ENCODE peak calls at places on chromosomes 5 and 9, in six cellular contexts. K, I, D, P, G and X are unnamed samples.
A peak's percentile ranks its signal among the peaks of the same experiment; 100 is the strongest.

GRCh38 chr9:12738296-12738695 is 36.5 kb upstream of the LURAP1L start:
- DNase-seq in K (no peak), I (no peak), D (no peak), P (no peak), G (no peak), X (no peak)

GRCh38 chr9:105842023-105842644 is 147.8 kb downstream of the TMEM38B start:
- DNase-seq in K (peak; percentile 67), I (peak; percentile 40), D (no peak), P (peak; percentile 14), G (no peak), X (peak; percentile 3)

GRCh38 chr5:852018-852417 is 1.2 kb upstream of the ZDHHC11 start:
- DNase-seq in K (no peak), I (no peak), D (no peak), P (no peak), G (no peak), X (no peak)

GRCh38 chr5:40685952-40686351 is 6.2 kb downstream of the PTGER4 start:
- DNase-seq in K (no peak), I (no peak), D (no peak), P (no peak), G (no peak), X (no peak)

GRCh38 chr9:78023003-78023741 is 8.4 kb downstream of the GNAQ start:
- DNase-seq in K (peak; percentile 91), I (no peak), D (no peak), P (no peak), G (no peak), X (no peak)

GRCh38 chr5:57085306-57086081 is 88.4 kb upstream of the GPBP1 start:
- DNase-seq in K (no peak), I (no peak), D (no peak), P (no peak), G (no peak), X (no peak)

GRCh38 chr9:15243086-15243485 is 63.9 kb downstream of the TTC39B start:
- DNase-seq in K (no peak), I (no peak), D (no peak), P (no peak), G (no peak), X (no peak)

GRCh38 chr5:14331377-14331776 is 188.2 kb downstream of the TRIO start:
- DNase-seq in K (peak; percentile 24), I (no peak), D (no peak), P (peak; percentile 66), G (no peak), X (no peak)

GRCh38 chr9:121447341-121447834 is 52.3 kb downstream of the GGTA1 start:
- DNase-seq in K (peak; percentile 80), I (no peak), D (no peak), P (no peak), G (no peak), X (no peak)

GRCh38 chr9:125436613-125437443 is 175.2 kb downstream of the GAPVD1 start:
- DNase-seq in K (no peak), I (no peak), D (no peak), P (no peak), G (peak; percentile 55), X (no peak)

GRCh38 chr9:99052849-99053715 is 51.8 kb upstream of the TGFBR1 start:
- DNase-seq in K (no peak), I (no peak), D (no peak), P (peak; percentile 30), G (no peak), X (no peak)

GRCh38 chr9:91758491-91758981 is 191.5 kb downstream of the ROR2 start:
- DNase-seq in K (peak; percentile 75), I (peak; percentile 70), D (peak; percentile 47), P (no peak), G (no peak), X (peak; percentile 37)

GRCh38 chr5:58998539-58998938 is 415.7 kb downstream of the RAB3C start:
- DNase-seq in K (no peak), I (no peak), D (no peak), P (no peak), G (no peak), X (no peak)

GRCh38 chr5:143219696-143220095 is 183.8 kb downstream of the NR3C1 start:
- DNase-seq in K (peak; percentile 26), I (no peak), D (no peak), P (no peak), G (no peak), X (no peak)

GRCh38 chr5:10989577-10990263 is 228.7 kb upstream of the DAP start:
- DNase-seq in K (no peak), I (no peak), D (peak; percentile 76), P (no peak), G (no peak), X (no peak)

GRCh38 chr9:92342825-92343488 is 17.2 kb downstream of the CENPP start:
- DNase-seq in K (peak; percentile 28), I (no peak), D (no peak), P (no peak), G (no peak), X (no peak)

GRCh38 chr9:112384690-112385089 is 4.8 kb downstream of the HSDL2 start:
- DNase-seq in K (no peak), I (no peak), D (no peak), P (no peak), G (no peak), X (no peak)

GRCh38 chr5:148970228-148970627 is 92.6 kb downstream of the SH3TC2 start:
- DNase-seq in K (no peak), I (no peak), D (peak; percentile 87), P (no peak), G (no peak), X (no peak)

GRCh38 chr9:36082928-36083327 is 46.2 kb downstream of the RECK start:
- DNase-seq in K (no peak), I (no peak), D (no peak), P (no peak), G (no peak), X (no peak)

GRCh38 chr9:92934321-92934720 is 13.0 kb upstream of the FGD3 start:
- DNase-seq in K (no peak), I (no peak), D (no peak), P (no peak), G (no peak), X (no peak)

GRCh38 chr5:118006229-118006628 is 982.1 kb downstream of the DTWD2 start:
- DNase-seq in K (no peak), I (no peak), D (no peak), P (no peak), G (no peak), X (no peak)

GRCh38 chr9:10875752-10876151 is 262.9 kb upstream of the PTPRD start:
- DNase-seq in K (peak; percentile 69), I (no peak), D (no peak), P (no peak), G (no peak), X (no peak)

GRCh38 chr9:85321561-85321960 is 420.2 kb downstream of the AGTPBP1 start:
- DNase-seq in K (no peak), I (no peak), D (no peak), P (no peak), G (no peak), X (no peak)

GRCh38 chr9:125591888-125592287 is 115.1 kb downstream of the MAPKAP1 start:
- DNase-seq in K (no peak), I (no peak), D (no peak), P (no peak), G (no peak), X (no peak)

GRCh38 chr9:92963831-92964606 is 16.7 kb downstream of the FGD3 start:
- DNase-seq in K (no peak), I (no peak), D (no peak), P (peak; percentile 81), G (peak; percentile 70), X (peak; percentile 80)

GRCh38 chr5:176658817-176659216 is 11.5 kb downstream of the TSPAN17 start:
- DNase-seq in K (peak; percentile 72), I (no peak), D (no peak), P (peak; percentile 36), G (no peak), X (no peak)

GRCh38 chr9:12760758-12761157 is 14.1 kb upstream of the LURAP1L start:
- DNase-seq in K (no peak), I (no peak), D (no peak), P (no peak), G (no peak), X (no peak)